ENCODE peak calls at places on chromosomes 16 and 17, in nine cellular contexts. C, E, K, W, P, A, D, U and O are unnamed samples.

GRCh38 chr16:78249832-78250231 is 150.4 kb downstream of the WWOX start:
- DNase-seq in A (no peak), D (no peak), P (no peak), C (no peak), K (no peak), E (no peak), W (no peak), U (no peak), O (no peak)

GRCh38 chr16:66374176-66374575 is 7.7 kb downstream of the CDH5 start:
- DNase-seq in P (no peak), C (no peak), U (no peak), W (peak; percentile 35), K (no peak), E (no peak), A (no peak), D (no peak), O (no peak)

GRCh38 chr17:4488989-4489595 is 9.6 kb upstream of the SPNS2 start:
- DNase-seq in D (no peak), K (no peak), P (no peak), U (no peak), C (no peak), W (no peak), E (no peak), A (no peak), O (no peak)

GRCh38 chr17:66464921-66465320 is 162.5 kb downstream of the PRKCA start:
- DNase-seq in U (no peak), C (no peak), D (no peak), W (no peak), E (no peak), P (peak; percentile 35), A (no peak), K (no peak), O (no peak)

GRCh38 chr16:58855291-58855823 is 121.2 kb upstream of the GOT2 start:
- DNase-seq in P (no peak), A (no peak), C (no peak), U (no peak), D (no peak), W (no peak), E (no peak), K (no peak), O (no peak)

GRCh38 chr17:17985555-17985954 is 12.9 kb downstream of the DRC3 start:
- DNase-seq in C (no peak), A (no peak), P (peak; percentile 21), W (no peak), E (no peak), D (no peak), K (no peak), U (no peak), O (no peak)

GRCh38 chr17:40322417-40323315 is 13.7 kb downstream of the RARA start:
- DNase-seq in C (peak; percentile 89), U (peak; percentile 98), K (peak; percentile 87), D (peak; percentile 89), W (peak; percentile 97), E (peak; percentile 93), P (peak; percentile 92), A (peak; percentile 72), O (peak; percentile 92)

GRCh38 chr16:72921620-72922019 is 126.3 kb downstream of the ZFHX3 start:
- DNase-seq in P (peak; percentile 49), D (peak; percentile 78), E (no peak), A (no peak), W (no peak), K (no peak), U (no peak), C (peak; percentile 62), O (no peak)

GRCh38 chr16:9072806-9073341 is 18.6 kb upstream of the HAPSTR1 start:
- DNase-seq in A (no peak), P (peak; percentile 90), W (no peak), K (peak; percentile 61), U (no peak), D (no peak), C (peak; percentile 69), E (no peak), O (peak; percentile 83)

GRCh38 chr17:8022358-8023038 is 16.4 kb upstream of the ALOX15B start:
- DNase-seq in W (no peak), U (no peak), D (no peak), P (peak; percentile 30), A (no peak), C (no peak), E (no peak), K (no peak), O (no peak)

GRCh38 chr16:2687531-2688308 is 5.4 kb downstream of the KCTD5 start:
- DNase-seq in D (peak; percentile 40), K (no peak), A (no peak), P (no peak), W (no peak), C (no peak), U (no peak), E (peak; percentile 68), O (no peak)

GRCh38 chr17:35730400-35731005 is 936 bp upstream of the RASL10B start:
- DNase-seq in K (no peak), A (no peak), U (no peak), C (no peak), E (no peak), P (peak; percentile 43), W (no peak), D (no peak), O (no peak)

GRCh38 chr17:61642768-61643167 is 51.7 kb upstream of the NACA2 start:
- DNase-seq in C (no peak), U (no peak), E (no peak), P (no peak), D (no peak), K (no peak), A (no peak), W (no peak), O (no peak)

GRCh38 chr17:15273141-15273793 is 8.1 kb upstream of the PMP22 start:
- DNase-seq in C (peak; percentile 70), E (no peak), K (peak; percentile 98), D (no peak), P (peak; percentile 99), U (no peak), A (no peak), W (no peak), O (peak; percentile 84)

GRCh38 chr17:12756786-12757185 is 32.5 kb upstream of the ARHGAP44 start:
- DNase-seq in E (no peak), W (no peak), K (peak; percentile 56), C (no peak), U (no peak), D (no peak), P (peak; percentile 80), A (no peak), O (peak; percentile 1)

GRCh38 chr16:10045291-10045775 is 136.9 kb downstream of the GRIN2A start:
- DNase-seq in U (no peak), P (no peak), K (no peak), W (no peak), A (no peak), D (no peak), C (no peak), E (no peak), O (peak; percentile 65)

GRCh38 chr16:59385953-59386352 is 651.8 kb upstream of the GOT2 start:
- DNase-seq in C (peak; percentile 29), D (peak; percentile 29), A (no peak), K (peak; percentile 94), U (no peak), P (peak; percentile 89), W (no peak), E (no peak), O (peak; percentile 66)

GRCh38 chr17:48444531-48445247 is 14.7 kb upstream of the SKAP1 start:
- DNase-seq in K (no peak), A (no peak), P (no peak), E (peak; percentile 52), W (peak; percentile 42), D (no peak), U (peak; percentile 33), C (no peak), O (no peak)

GRCh38 chr16:67451704-67452435 is 20.9 kb downstream of the HSD11B2 start:
- DNase-seq in C (no peak), K (no peak), A (peak; percentile 66), W (no peak), D (no peak), P (no peak), U (no peak), E (no peak), O (no peak)

GRCh38 chr17:76630151-76630550 is 13.4 kb downstream of the ST6GALNAC1 start:
- DNase-seq in C (no peak), W (no peak), E (no peak), D (no peak), A (no peak), P (no peak), K (no peak), U (no peak), O (no peak)

GRCh38 chr17:73683788-73684582 is 39.7 kb upstream of the SDK2 start:
- DNase-seq in W (no peak), K (no peak), E (no peak), A (no peak), C (no peak), U (no peak), D (no peak), P (no peak), O (no peak)